ENCODE peak calls at places on chromosomes 1 and 21, in five cellular contexts. One of them, this sample, is unnamed.
A peak's percentile ranks its signal among the peaks of the same experiment; 100 is the strongest.

GRCh38 chr1:168386949-168387586 is 106.4 kb downstream of the TBX19 start:
- DNase-seq in activated T-cell treated with anti-CD3 and anti-CD28 coated beads for 1 hour: peak; percentile 58
- DNase-seq in right cardiac atrium: peak; percentile 31
- DNase-seq in AG20443: peak; percentile 45
- DNase-seq in GM18507: peak; percentile 12
- DNase-seq in this sample: no peak

GRCh38 chr1:10052347-10052746 is 19.6 kb downstream of the UBE4B start:
- DNase-seq in activated T-cell treated with anti-CD3 and anti-CD28 coated beads for 1 hour: no peak
- DNase-seq in right cardiac atrium: no peak
- DNase-seq in AG20443: no peak
- DNase-seq in GM18507: no peak
- DNase-seq in this sample: no peak

GRCh38 chr21:15324542-15324941 is 259.7 kb upstream of the NRIP1 start:
- DNase-seq in activated T-cell treated with anti-CD3 and anti-CD28 coated beads for 1 hour: no peak
- DNase-seq in right cardiac atrium: no peak
- DNase-seq in AG20443: no peak
- DNase-seq in GM18507: no peak
- DNase-seq in this sample: no peak

GRCh38 chr1:8294170-8294697 is 23.7 kb upstream of the SLC45A1 start:
- DNase-seq in activated T-cell treated with anti-CD3 and anti-CD28 coated beads for 1 hour: no peak
- DNase-seq in right cardiac atrium: no peak
- DNase-seq in AG20443: no peak
- DNase-seq in GM18507: no peak
- DNase-seq in this sample: no peak

GRCh38 chr1:11594222-11594621 is 60.0 kb downstream of the FBXO2 start:
- DNase-seq in activated T-cell treated with anti-CD3 and anti-CD28 coated beads for 1 hour: no peak
- DNase-seq in right cardiac atrium: peak; percentile 22
- DNase-seq in AG20443: peak; percentile 49
- DNase-seq in GM18507: no peak
- DNase-seq in this sample: no peak

GRCh38 chr1:45260244-45260643 is 53.8 kb upstream of the ZSWIM5 start:
- DNase-seq in activated T-cell treated with anti-CD3 and anti-CD28 coated beads for 1 hour: no peak
- DNase-seq in right cardiac atrium: no peak
- DNase-seq in AG20443: no peak
- DNase-seq in GM18507: no peak
- DNase-seq in this sample: no peak

GRCh38 chr21:45309541-45310381 is 22.1 kb upstream of the POFUT2 start:
- DNase-seq in activated T-cell treated with anti-CD3 and anti-CD28 coated beads for 1 hour: no peak
- DNase-seq in right cardiac atrium: peak; percentile 62
- DNase-seq in AG20443: no peak
- DNase-seq in GM18507: no peak
- DNase-seq in this sample: no peak

GRCh38 chr1:177274687-177275211 is 104.0 kb downstream of the BRINP2 start:
- DNase-seq in activated T-cell treated with anti-CD3 and anti-CD28 coated beads for 1 hour: no peak
- DNase-seq in right cardiac atrium: peak; percentile 33
- DNase-seq in AG20443: peak; percentile 46
- DNase-seq in GM18507: no peak
- DNase-seq in this sample: no peak

GRCh38 chr1:212937034-212937433 is 13.3 kb upstream of the VASH2 start:
- DNase-seq in activated T-cell treated with anti-CD3 and anti-CD28 coated beads for 1 hour: no peak
- DNase-seq in right cardiac atrium: no peak
- DNase-seq in AG20443: no peak
- DNase-seq in GM18507: no peak
- DNase-seq in this sample: no peak

GRCh38 chr1:3912809-3913685 is 13.0 kb upstream of the C1orf174 start:
- DNase-seq in activated T-cell treated with anti-CD3 and anti-CD28 coated beads for 1 hour: no peak
- DNase-seq in right cardiac atrium: no peak
- DNase-seq in AG20443: no peak
- DNase-seq in GM18507: no peak
- DNase-seq in this sample: no peak

GRCh38 chr1:1439550-1440261 is 4.2 kb downstream of the VWA1 start:
- DNase-seq in activated T-cell treated with anti-CD3 and anti-CD28 coated beads for 1 hour: no peak
- DNase-seq in right cardiac atrium: no peak
- DNase-seq in AG20443: no peak
- DNase-seq in GM18507: no peak
- DNase-seq in this sample: no peak

GRCh38 chr1:235999259-235999925 is 65.5 kb downstream of the NID1 start:
- DNase-seq in activated T-cell treated with anti-CD3 and anti-CD28 coated beads for 1 hour: peak; percentile 48
- DNase-seq in right cardiac atrium: no peak
- DNase-seq in AG20443: peak; percentile 71
- DNase-seq in GM18507: peak; percentile 48
- DNase-seq in this sample: peak; percentile 98

GRCh38 chr1:197868751-197869501 is 33.5 kb upstream of the C1orf53 start:
- DNase-seq in activated T-cell treated with anti-CD3 and anti-CD28 coated beads for 1 hour: peak; percentile 4
- DNase-seq in right cardiac atrium: no peak
- DNase-seq in AG20443: peak; percentile 79
- DNase-seq in GM18507: no peak
- DNase-seq in this sample: peak; percentile 71

GRCh38 chr1:235601087-235601486 is 48.5 kb downstream of the GNG4 start:
- DNase-seq in activated T-cell treated with anti-CD3 and anti-CD28 coated beads for 1 hour: no peak
- DNase-seq in right cardiac atrium: no peak
- DNase-seq in AG20443: no peak
- DNase-seq in GM18507: no peak
- DNase-seq in this sample: peak; percentile 42

GRCh38 chr1:211588711-211589110 is 9.8 kb upstream of the SLC30A1 start:
- DNase-seq in activated T-cell treated with anti-CD3 and anti-CD28 coated beads for 1 hour: no peak
- DNase-seq in right cardiac atrium: no peak
- DNase-seq in AG20443: no peak
- DNase-seq in GM18507: no peak
- DNase-seq in this sample: no peak

GRCh38 chr1:11061652-11062365 is 2.0 kb upstream of the SRM start:
- DNase-seq in activated T-cell treated with anti-CD3 and anti-CD28 coated beads for 1 hour: no peak
- DNase-seq in right cardiac atrium: no peak
- DNase-seq in AG20443: no peak
- DNase-seq in GM18507: no peak
- DNase-seq in this sample: no peak

GRCh38 chr21:41337515-41337914 is 20.9 kb downstream of the FAM3B start:
- DNase-seq in activated T-cell treated with anti-CD3 and anti-CD28 coated beads for 1 hour: no peak
- DNase-seq in right cardiac atrium: no peak
- DNase-seq in AG20443: no peak
- DNase-seq in GM18507: no peak
- DNase-seq in this sample: no peak

GRCh38 chr1:17370618-17371017 is 1.4 kb upstream of the PADI6 start:
- DNase-seq in activated T-cell treated with anti-CD3 and anti-CD28 coated beads for 1 hour: no peak
- DNase-seq in right cardiac atrium: no peak
- DNase-seq in AG20443: no peak
- DNase-seq in GM18507: no peak
- DNase-seq in this sample: no peak

GRCh38 chr1:119367332-119368124 is 1.1 kb upstream of the HAO2 start:
- DNase-seq in activated T-cell treated with anti-CD3 and anti-CD28 coated beads for 1 hour: no peak
- DNase-seq in right cardiac atrium: no peak
- DNase-seq in AG20443: peak; percentile 74
- DNase-seq in GM18507: peak; percentile 20
- DNase-seq in this sample: peak; percentile 49

GRCh38 chr1:112803906-112804762 is 89.0 kb upstream of the PPM1J start:
- DNase-seq in activated T-cell treated with anti-CD3 and anti-CD28 coated beads for 1 hour: peak; percentile 9
- DNase-seq in right cardiac atrium: peak; percentile 55
- DNase-seq in AG20443: peak; percentile 91
- DNase-seq in GM18507: peak; percentile 53
- DNase-seq in this sample: peak; percentile 72

GRCh38 chr1:18819986-18820790 is 39.3 kb downstream of the TAS1R2 start:
- DNase-seq in activated T-cell treated with anti-CD3 and anti-CD28 coated beads for 1 hour: no peak
- DNase-seq in right cardiac atrium: no peak
- DNase-seq in AG20443: no peak
- DNase-seq in GM18507: no peak
- DNase-seq in this sample: no peak

GRCh38 chr1:214337536-214337935 is 56.6 kb downstream of the SMYD2 start:
- DNase-seq in activated T-cell treated with anti-CD3 and anti-CD28 coated beads for 1 hour: no peak
- DNase-seq in right cardiac atrium: no peak
- DNase-seq in AG20443: peak; percentile 77
- DNase-seq in GM18507: no peak
- DNase-seq in this sample: no peak

GRCh38 chr1:5651496-5651895 is 340.7 kb downstream of the NPHP4 start:
- DNase-seq in activated T-cell treated with anti-CD3 and anti-CD28 coated beads for 1 hour: no peak
- DNase-seq in right cardiac atrium: no peak
- DNase-seq in AG20443: no peak
- DNase-seq in GM18507: no peak
- DNase-seq in this sample: no peak

GRCh38 chr1:181812211-181812610 is 249.3 kb downstream of the ZNF648 start:
- DNase-seq in activated T-cell treated with anti-CD3 and anti-CD28 coated beads for 1 hour: no peak
- DNase-seq in right cardiac atrium: no peak
- DNase-seq in AG20443: no peak
- DNase-seq in GM18507: no peak
- DNase-seq in this sample: no peak

GRCh38 chr1:228297822-228298221 is 90.0 kb downstream of the OBSCN start:
- DNase-seq in activated T-cell treated with anti-CD3 and anti-CD28 coated beads for 1 hour: no peak
- DNase-seq in right cardiac atrium: no peak
- DNase-seq in AG20443: no peak
- DNase-seq in GM18507: no peak
- DNase-seq in this sample: no peak

GRCh38 chr1:15418811-15419515 is 9.3 kb downstream of the EFHD2 start:
- DNase-seq in activated T-cell treated with anti-CD3 and anti-CD28 coated beads for 1 hour: no peak
- DNase-seq in right cardiac atrium: no peak
- DNase-seq in AG20443: no peak
- DNase-seq in GM18507: no peak
- DNase-seq in this sample: no peak

GRCh38 chr1:221031890-221032222 is 152.6 kb downstream of the HLX start:
- DNase-seq in activated T-cell treated with anti-CD3 and anti-CD28 coated beads for 1 hour: no peak
- DNase-seq in right cardiac atrium: no peak
- DNase-seq in AG20443: no peak
- DNase-seq in GM18507: no peak
- DNase-seq in this sample: peak; percentile 32

GRCh38 chr1:155038602-155039307 is 5.1 kb downstream of the DCST1 start:
- DNase-seq in activated T-cell treated with anti-CD3 and anti-CD28 coated beads for 1 hour: no peak
- DNase-seq in right cardiac atrium: no peak
- DNase-seq in AG20443: peak; percentile 46
- DNase-seq in GM18507: no peak
- DNase-seq in this sample: peak; percentile 73

GRCh38 chr1:90387825-90388224 is 329.3 kb downstream of the BARHL2 start:
- DNase-seq in activated T-cell treated with anti-CD3 and anti-CD28 coated beads for 1 hour: no peak
- DNase-seq in right cardiac atrium: peak; percentile 17
- DNase-seq in AG20443: no peak
- DNase-seq in GM18507: no peak
- DNase-seq in this sample: no peak

GRCh38 chr1:236280438-236281285 is 1.1 kb downstream of the ERO1B start:
- DNase-seq in activated T-cell treated with anti-CD3 and anti-CD28 coated beads for 1 hour: peak; percentile 7
- DNase-seq in right cardiac atrium: no peak
- DNase-seq in AG20443: peak; percentile 14
- DNase-seq in GM18507: no peak
- DNase-seq in this sample: no peak

GRCh38 chr1:228099331-228099732 is 3.8 kb downstream of the C1orf35 start:
- DNase-seq in activated T-cell treated with anti-CD3 and anti-CD28 coated beads for 1 hour: no peak
- DNase-seq in right cardiac atrium: no peak
- DNase-seq in AG20443: no peak
- DNase-seq in GM18507: no peak
- DNase-seq in this sample: no peak

GRCh38 chr21:31260790-31261189 is 83.3 kb downstream of the TIAM1 start:
- DNase-seq in activated T-cell treated with anti-CD3 and anti-CD28 coated beads for 1 hour: no peak
- DNase-seq in right cardiac atrium: no peak
- DNase-seq in AG20443: no peak
- DNase-seq in GM18507: no peak
- DNase-seq in this sample: peak; percentile 29

GRCh38 chr1:247079141-247079874 is 697 bp upstream of the ZNF670 start:
- DNase-seq in activated T-cell treated with anti-CD3 and anti-CD28 coated beads for 1 hour: no peak
- DNase-seq in right cardiac atrium: no peak
- DNase-seq in AG20443: no peak
- DNase-seq in GM18507: no peak
- DNase-seq in this sample: no peak

GRCh38 chr1:23366598-23366997 is 3.0 kb downstream of the ZNF436 start:
- DNase-seq in activated T-cell treated with anti-CD3 and anti-CD28 coated beads for 1 hour: no peak
- DNase-seq in right cardiac atrium: no peak
- DNase-seq in AG20443: no peak
- DNase-seq in GM18507: no peak
- DNase-seq in this sample: no peak

GRCh38 chr1:54178296-54179070 is 21.3 kb downstream of the CYB5RL start:
- DNase-seq in activated T-cell treated with anti-CD3 and anti-CD28 coated beads for 1 hour: no peak
- DNase-seq in right cardiac atrium: no peak
- DNase-seq in AG20443: no peak
- DNase-seq in GM18507: no peak
- DNase-seq in this sample: no peak

GRCh38 chr1:228089520-228090380 is 7.2 kb downstream of the ARF1 start:
- DNase-seq in activated T-cell treated with anti-CD3 and anti-CD28 coated beads for 1 hour: no peak
- DNase-seq in right cardiac atrium: peak; percentile 8
- DNase-seq in AG20443: no peak
- DNase-seq in GM18507: no peak
- DNase-seq in this sample: no peak

GRCh38 chr1:15231714-15232201 is 15.3 kb upstream of the FHAD1 start:
- DNase-seq in activated T-cell treated with anti-CD3 and anti-CD28 coated beads for 1 hour: no peak
- DNase-seq in right cardiac atrium: no peak
- DNase-seq in AG20443: no peak
- DNase-seq in GM18507: no peak
- DNase-seq in this sample: no peak

This sample was measured in A172.